ENCODE peak calls at places on chromosomes 13 and 19, in six cellular contexts. One of them, this sample, is unnamed.

GRCh38 chr13:39379667-39380655 is 223.0 kb downstream of the LHFPL6 start:
- DNase-seq in hypothalamus: no peak
- DNase-seq in fibroblast of villous mesenchyme: no peak
- DNase-seq in activated T-helper 2 cell treated with anti-CD3 and anti-CD28 coated beads, Interferon-gamma antibody, Interleukin-2, Interleukin-4, amounts not matched to agents 10 μg/mL and 5 μg/mL and 100 μg/mL, durations not matched to agents 14 hours and 24 hours and 36 hours: no peak
- DNase-seq in NCI-H1092: no peak
- DNase-seq in activated T-cell treated with anti-CD3 and anti-CD28 coated beads, Interleukin-2, amount 50 U/mL, for 4 hours: no peak
- DNase-seq in this sample: no peak

GRCh38 chr19:8973501-8974091 is 36.6 kb downstream of the MUC16 start:
- DNase-seq in hypothalamus: no peak
- DNase-seq in activated T-helper 2 cell treated with anti-CD3 and anti-CD28 coated beads, Interferon-gamma antibody, Interleukin-2, Interleukin-4, amounts not matched to agents 10 μg/mL and 5 μg/mL and 100 μg/mL, durations not matched to agents 14 hours and 24 hours and 36 hours: no peak
- DNase-seq in NCI-H1092: no peak
- DNase-seq in fibroblast of villous mesenchyme: peak; percentile 2
- DNase-seq in activated T-cell treated with anti-CD3 and anti-CD28 coated beads, Interleukin-2, amount 50 U/mL, for 4 hours: no peak
- DNase-seq in this sample: no peak

GRCh38 chr13:21344662-21345176 is 114.4 kb downstream of the ZDHHC20 start:
- DNase-seq in hypothalamus: no peak
- DNase-seq in NCI-H1092: no peak
- DNase-seq in activated T-helper 2 cell treated with anti-CD3 and anti-CD28 coated beads, Interferon-gamma antibody, Interleukin-2, Interleukin-4, amounts not matched to agents 10 μg/mL and 5 μg/mL and 100 μg/mL, durations not matched to agents 14 hours and 24 hours and 36 hours: peak; percentile 36
- DNase-seq in activated T-cell treated with anti-CD3 and anti-CD28 coated beads, Interleukin-2, amount 50 U/mL, for 4 hours: no peak
- DNase-seq in fibroblast of villous mesenchyme: no peak
- DNase-seq in this sample: no peak

GRCh38 chr19:11982526-11982925 is 17.7 kb downstream of the ZNF763 start:
- DNase-seq in hypothalamus: no peak
- DNase-seq in NCI-H1092: no peak
- DNase-seq in activated T-cell treated with anti-CD3 and anti-CD28 coated beads, Interleukin-2, amount 50 U/mL, for 4 hours: no peak
- DNase-seq in activated T-helper 2 cell treated with anti-CD3 and anti-CD28 coated beads, Interferon-gamma antibody, Interleukin-2, Interleukin-4, amounts not matched to agents 10 μg/mL and 5 μg/mL and 100 μg/mL, durations not matched to agents 14 hours and 24 hours and 36 hours: no peak
- DNase-seq in fibroblast of villous mesenchyme: no peak
- DNase-seq in this sample: no peak

GRCh38 chr13:33710924-33711323 is 107.0 kb upstream of the RFC3 start:
- DNase-seq in NCI-H1092: no peak
- DNase-seq in fibroblast of villous mesenchyme: no peak
- DNase-seq in hypothalamus: no peak
- DNase-seq in activated T-helper 2 cell treated with anti-CD3 and anti-CD28 coated beads, Interferon-gamma antibody, Interleukin-2, Interleukin-4, amounts not matched to agents 10 μg/mL and 5 μg/mL and 100 μg/mL, durations not matched to agents 14 hours and 24 hours and 36 hours: no peak
- DNase-seq in activated T-cell treated with anti-CD3 and anti-CD28 coated beads, Interleukin-2, amount 50 U/mL, for 4 hours: no peak
- DNase-seq in this sample: no peak

GRCh38 chr13:112263152-112263551 is 113.0 kb upstream of the SPACA7 start:
- DNase-seq in hypothalamus: no peak
- DNase-seq in NCI-H1092: no peak
- DNase-seq in fibroblast of villous mesenchyme: no peak
- DNase-seq in activated T-helper 2 cell treated with anti-CD3 and anti-CD28 coated beads, Interferon-gamma antibody, Interleukin-2, Interleukin-4, amounts not matched to agents 10 μg/mL and 5 μg/mL and 100 μg/mL, durations not matched to agents 14 hours and 24 hours and 36 hours: no peak
- DNase-seq in activated T-cell treated with anti-CD3 and anti-CD28 coated beads, Interleukin-2, amount 50 U/mL, for 4 hours: no peak
- DNase-seq in this sample: no peak

GRCh38 chr13:27712421-27712820 is 79.9 kb upstream of the GSX1 start:
- DNase-seq in activated T-helper 2 cell treated with anti-CD3 and anti-CD28 coated beads, Interferon-gamma antibody, Interleukin-2, Interleukin-4, amounts not matched to agents 10 μg/mL and 5 μg/mL and 100 μg/mL, durations not matched to agents 14 hours and 24 hours and 36 hours: no peak
- DNase-seq in fibroblast of villous mesenchyme: peak; percentile 12
- DNase-seq in NCI-H1092: peak; percentile 5
- DNase-seq in activated T-cell treated with anti-CD3 and anti-CD28 coated beads, Interleukin-2, amount 50 U/mL, for 4 hours: peak; percentile 8
- DNase-seq in hypothalamus: no peak
- DNase-seq in this sample: no peak

GRCh38 chr19:49836176-49837008 is 14.6 kb upstream of the PTOV1 start:
- DNase-seq in hypothalamus: no peak
- DNase-seq in NCI-H1092: no peak
- DNase-seq in fibroblast of villous mesenchyme: no peak
- DNase-seq in activated T-helper 2 cell treated with anti-CD3 and anti-CD28 coated beads, Interferon-gamma antibody, Interleukin-2, Interleukin-4, amounts not matched to agents 10 μg/mL and 5 μg/mL and 100 μg/mL, durations not matched to agents 14 hours and 24 hours and 36 hours: no peak
- DNase-seq in activated T-cell treated with anti-CD3 and anti-CD28 coated beads, Interleukin-2, amount 50 U/mL, for 4 hours: no peak
- DNase-seq in this sample: no peak

GRCh38 chr19:41708481-41708880 is at the start of gene CEACAM5:
- DNase-seq in hypothalamus: no peak
- DNase-seq in NCI-H1092: no peak
- DNase-seq in activated T-helper 2 cell treated with anti-CD3 and anti-CD28 coated beads, Interferon-gamma antibody, Interleukin-2, Interleukin-4, amounts not matched to agents 10 μg/mL and 5 μg/mL and 100 μg/mL, durations not matched to agents 14 hours and 24 hours and 36 hours: no peak
- DNase-seq in fibroblast of villous mesenchyme: no peak
- DNase-seq in activated T-cell treated with anti-CD3 and anti-CD28 coated beads, Interleukin-2, amount 50 U/mL, for 4 hours: no peak
- DNase-seq in this sample: no peak

GRCh38 chr19:51282335-51282734 is 29.1 kb upstream of the IGLON5 start:
- DNase-seq in hypothalamus: no peak
- DNase-seq in fibroblast of villous mesenchyme: no peak
- DNase-seq in NCI-H1092: no peak
- DNase-seq in activated T-helper 2 cell treated with anti-CD3 and anti-CD28 coated beads, Interferon-gamma antibody, Interleukin-2, Interleukin-4, amounts not matched to agents 10 μg/mL and 5 μg/mL and 100 μg/mL, durations not matched to agents 14 hours and 24 hours and 36 hours: no peak
- DNase-seq in activated T-cell treated with anti-CD3 and anti-CD28 coated beads, Interleukin-2, amount 50 U/mL, for 4 hours: no peak
- DNase-seq in this sample: no peak

GRCh38 chr19:33724021-33724722 is 72.5 kb upstream of the KCTD15 start:
- DNase-seq in NCI-H1092: peak; percentile 13
- DNase-seq in activated T-helper 2 cell treated with anti-CD3 and anti-CD28 coated beads, Interferon-gamma antibody, Interleukin-2, Interleukin-4, amounts not matched to agents 10 μg/mL and 5 μg/mL and 100 μg/mL, durations not matched to agents 14 hours and 24 hours and 36 hours: no peak
- DNase-seq in hypothalamus: no peak
- DNase-seq in activated T-cell treated with anti-CD3 and anti-CD28 coated beads, Interleukin-2, amount 50 U/mL, for 4 hours: no peak
- DNase-seq in fibroblast of villous mesenchyme: no peak
- DNase-seq in this sample: no peak

GRCh38 chr19:19402656-19403372 is 2.7 kb upstream of the GATAD2A start:
- DNase-seq in fibroblast of villous mesenchyme: peak; percentile 79
- DNase-seq in activated T-cell treated with anti-CD3 and anti-CD28 coated beads, Interleukin-2, amount 50 U/mL, for 4 hours: no peak
- DNase-seq in activated T-helper 2 cell treated with anti-CD3 and anti-CD28 coated beads, Interferon-gamma antibody, Interleukin-2, Interleukin-4, amounts not matched to agents 10 μg/mL and 5 μg/mL and 100 μg/mL, durations not matched to agents 14 hours and 24 hours and 36 hours: no peak
- DNase-seq in NCI-H1092: no peak
- DNase-seq in hypothalamus: no peak
- DNase-seq in this sample: no peak

GRCh38 chr13:41054212-41054877 is 7.0 kb upstream of the WBP4 start:
- DNase-seq in activated T-cell treated with anti-CD3 and anti-CD28 coated beads, Interleukin-2, amount 50 U/mL, for 4 hours: peak; percentile 24
- DNase-seq in NCI-H1092: no peak
- DNase-seq in hypothalamus: no peak
- DNase-seq in fibroblast of villous mesenchyme: peak; percentile 84
- DNase-seq in activated T-helper 2 cell treated with anti-CD3 and anti-CD28 coated beads, Interferon-gamma antibody, Interleukin-2, Interleukin-4, amounts not matched to agents 10 μg/mL and 5 μg/mL and 100 μg/mL, durations not matched to agents 14 hours and 24 hours and 36 hours: no peak
- DNase-seq in this sample: no peak

GRCh38 chr19:9862897-9863296 is 27.8 kb downstream of the PIN1 start:
- DNase-seq in activated T-helper 2 cell treated with anti-CD3 and anti-CD28 coated beads, Interferon-gamma antibody, Interleukin-2, Interleukin-4, amounts not matched to agents 10 μg/mL and 5 μg/mL and 100 μg/mL, durations not matched to agents 14 hours and 24 hours and 36 hours: peak; percentile 20
- DNase-seq in NCI-H1092: no peak
- DNase-seq in hypothalamus: no peak
- DNase-seq in fibroblast of villous mesenchyme: no peak
- DNase-seq in activated T-cell treated with anti-CD3 and anti-CD28 coated beads, Interleukin-2, amount 50 U/mL, for 4 hours: no peak
- DNase-seq in this sample: no peak

GRCh38 chr19:2309734-2310362 is 1.9 kb upstream of the LINGO3 start:
- DNase-seq in hypothalamus: peak; percentile 33
- DNase-seq in fibroblast of villous mesenchyme: peak; percentile 20
- DNase-seq in activated T-cell treated with anti-CD3 and anti-CD28 coated beads, Interleukin-2, amount 50 U/mL, for 4 hours: no peak
- DNase-seq in activated T-helper 2 cell treated with anti-CD3 and anti-CD28 coated beads, Interferon-gamma antibody, Interleukin-2, Interleukin-4, amounts not matched to agents 10 μg/mL and 5 μg/mL and 100 μg/mL, durations not matched to agents 14 hours and 24 hours and 36 hours: no peak
- DNase-seq in NCI-H1092: peak; percentile 55
- DNase-seq in this sample: no peak

GRCh38 chr19:7101498-7102253 is 32.2 kb downstream of the ZNF557 start:
- DNase-seq in hypothalamus: no peak
- DNase-seq in activated T-helper 2 cell treated with anti-CD3 and anti-CD28 coated beads, Interferon-gamma antibody, Interleukin-2, Interleukin-4, amounts not matched to agents 10 μg/mL and 5 μg/mL and 100 μg/mL, durations not matched to agents 14 hours and 24 hours and 36 hours: no peak
- DNase-seq in NCI-H1092: no peak
- DNase-seq in fibroblast of villous mesenchyme: no peak
- DNase-seq in activated T-cell treated with anti-CD3 and anti-CD28 coated beads, Interleukin-2, amount 50 U/mL, for 4 hours: no peak
- DNase-seq in this sample: no peak

GRCh38 chr19:53091855-53092254 is 11.4 kb downstream of the ZNF160 start:
- DNase-seq in hypothalamus: no peak
- DNase-seq in activated T-helper 2 cell treated with anti-CD3 and anti-CD28 coated beads, Interferon-gamma antibody, Interleukin-2, Interleukin-4, amounts not matched to agents 10 μg/mL and 5 μg/mL and 100 μg/mL, durations not matched to agents 14 hours and 24 hours and 36 hours: no peak
- DNase-seq in NCI-H1092: no peak
- DNase-seq in fibroblast of villous mesenchyme: no peak
- DNase-seq in activated T-cell treated with anti-CD3 and anti-CD28 coated beads, Interleukin-2, amount 50 U/mL, for 4 hours: no peak
- DNase-seq in this sample: no peak

GRCh38 chr19:17997969-17998826 is 9.8 kb upstream of the ARRDC2 start:
- DNase-seq in activated T-helper 2 cell treated with anti-CD3 and anti-CD28 coated beads, Interferon-gamma antibody, Interleukin-2, Interleukin-4, amounts not matched to agents 10 μg/mL and 5 μg/mL and 100 μg/mL, durations not matched to agents 14 hours and 24 hours and 36 hours: no peak
- DNase-seq in hypothalamus: no peak
- DNase-seq in activated T-cell treated with anti-CD3 and anti-CD28 coated beads, Interleukin-2, amount 50 U/mL, for 4 hours: no peak
- DNase-seq in NCI-H1092: no peak
- DNase-seq in fibroblast of villous mesenchyme: no peak
- DNase-seq in this sample: no peak

GRCh38 chr19:55189424-55189823 is 9.3 kb upstream of the SYT5 start:
- DNase-seq in hypothalamus: peak; percentile 42
- DNase-seq in activated T-cell treated with anti-CD3 and anti-CD28 coated beads, Interleukin-2, amount 50 U/mL, for 4 hours: no peak
- DNase-seq in NCI-H1092: no peak
- DNase-seq in fibroblast of villous mesenchyme: peak; percentile 92
- DNase-seq in activated T-helper 2 cell treated with anti-CD3 and anti-CD28 coated beads, Interferon-gamma antibody, Interleukin-2, Interleukin-4, amounts not matched to agents 10 μg/mL and 5 μg/mL and 100 μg/mL, durations not matched to agents 14 hours and 24 hours and 36 hours: no peak
- DNase-seq in this sample: peak; percentile 76

GRCh38 chr13:76647550-76647949 is 238.7 kb downstream of the KCTD12 start:
- DNase-seq in hypothalamus: no peak
- DNase-seq in NCI-H1092: no peak
- DNase-seq in activated T-helper 2 cell treated with anti-CD3 and anti-CD28 coated beads, Interferon-gamma antibody, Interleukin-2, Interleukin-4, amounts not matched to agents 10 μg/mL and 5 μg/mL and 100 μg/mL, durations not matched to agents 14 hours and 24 hours and 36 hours: no peak
- DNase-seq in fibroblast of villous mesenchyme: peak; percentile 37
- DNase-seq in activated T-cell treated with anti-CD3 and anti-CD28 coated beads, Interleukin-2, amount 50 U/mL, for 4 hours: no peak
- DNase-seq in this sample: no peak

GRCh38 chr19:48397636-48398328 is 4.3 kb downstream of the GRIN2D start:
- DNase-seq in hypothalamus: no peak
- DNase-seq in fibroblast of villous mesenchyme: peak; percentile 24
- DNase-seq in activated T-cell treated with anti-CD3 and anti-CD28 coated beads, Interleukin-2, amount 50 U/mL, for 4 hours: no peak
- DNase-seq in activated T-helper 2 cell treated with anti-CD3 and anti-CD28 coated beads, Interferon-gamma antibody, Interleukin-2, Interleukin-4, amounts not matched to agents 10 μg/mL and 5 μg/mL and 100 μg/mL, durations not matched to agents 14 hours and 24 hours and 36 hours: no peak
- DNase-seq in NCI-H1092: no peak
- DNase-seq in this sample: no peak

GRCh38 chr13:99078014-99078771 is 100.3 kb upstream of the DOCK9 start:
- DNase-seq in activated T-cell treated with anti-CD3 and anti-CD28 coated beads, Interleukin-2, amount 50 U/mL, for 4 hours: no peak
- DNase-seq in activated T-helper 2 cell treated with anti-CD3 and anti-CD28 coated beads, Interferon-gamma antibody, Interleukin-2, Interleukin-4, amounts not matched to agents 10 μg/mL and 5 μg/mL and 100 μg/mL, durations not matched to agents 14 hours and 24 hours and 36 hours: no peak
- DNase-seq in hypothalamus: no peak
- DNase-seq in fibroblast of villous mesenchyme: no peak
- DNase-seq in NCI-H1092: no peak
- DNase-seq in this sample: no peak

GRCh38 chr19:13983213-13983889 is 22.8 kb downstream of the RFX1 start:
- DNase-seq in hypothalamus: no peak
- DNase-seq in fibroblast of villous mesenchyme: no peak
- DNase-seq in activated T-helper 2 cell treated with anti-CD3 and anti-CD28 coated beads, Interferon-gamma antibody, Interleukin-2, Interleukin-4, amounts not matched to agents 10 μg/mL and 5 μg/mL and 100 μg/mL, durations not matched to agents 14 hours and 24 hours and 36 hours: no peak
- DNase-seq in NCI-H1092: no peak
- DNase-seq in activated T-cell treated with anti-CD3 and anti-CD28 coated beads, Interleukin-2, amount 50 U/mL, for 4 hours: peak; percentile 31
- DNase-seq in this sample: no peak

GRCh38 chr13:109273326-109273751 is 513.0 kb downstream of the IRS2 start:
- DNase-seq in hypothalamus: no peak
- DNase-seq in NCI-H1092: no peak
- DNase-seq in activated T-helper 2 cell treated with anti-CD3 and anti-CD28 coated beads, Interferon-gamma antibody, Interleukin-2, Interleukin-4, amounts not matched to agents 10 μg/mL and 5 μg/mL and 100 μg/mL, durations not matched to agents 14 hours and 24 hours and 36 hours: no peak
- DNase-seq in fibroblast of villous mesenchyme: peak; percentile 54
- DNase-seq in activated T-cell treated with anti-CD3 and anti-CD28 coated beads, Interleukin-2, amount 50 U/mL, for 4 hours: no peak
- DNase-seq in this sample: no peak

GRCh38 chr19:44728178-44728577 is 20.3 kb upstream of the BCL3 start:
- DNase-seq in activated T-cell treated with anti-CD3 and anti-CD28 coated beads, Interleukin-2, amount 50 U/mL, for 4 hours: no peak
- DNase-seq in hypothalamus: no peak
- DNase-seq in fibroblast of villous mesenchyme: no peak
- DNase-seq in NCI-H1092: no peak
- DNase-seq in activated T-helper 2 cell treated with anti-CD3 and anti-CD28 coated beads, Interferon-gamma antibody, Interleukin-2, Interleukin-4, amounts not matched to agents 10 μg/mL and 5 μg/mL and 100 μg/mL, durations not matched to agents 14 hours and 24 hours and 36 hours: no peak
- DNase-seq in this sample: no peak

GRCh38 chr13:53758946-53759345 is 730.3 kb downstream of the OLFM4 start:
- DNase-seq in activated T-cell treated with anti-CD3 and anti-CD28 coated beads, Interleukin-2, amount 50 U/mL, for 4 hours: no peak
- DNase-seq in NCI-H1092: no peak
- DNase-seq in fibroblast of villous mesenchyme: no peak
- DNase-seq in hypothalamus: no peak
- DNase-seq in activated T-helper 2 cell treated with anti-CD3 and anti-CD28 coated beads, Interferon-gamma antibody, Interleukin-2, Interleukin-4, amounts not matched to agents 10 μg/mL and 5 μg/mL and 100 μg/mL, durations not matched to agents 14 hours and 24 hours and 36 hours: no peak
- DNase-seq in this sample: no peak

GRCh38 chr13:93690139-93690538 is 463.5 kb downstream of the GPC6 start:
- DNase-seq in activated T-cell treated with anti-CD3 and anti-CD28 coated beads, Interleukin-2, amount 50 U/mL, for 4 hours: no peak
- DNase-seq in activated T-helper 2 cell treated with anti-CD3 and anti-CD28 coated beads, Interferon-gamma antibody, Interleukin-2, Interleukin-4, amounts not matched to agents 10 μg/mL and 5 μg/mL and 100 μg/mL, durations not matched to agents 14 hours and 24 hours and 36 hours: no peak
- DNase-seq in fibroblast of villous mesenchyme: peak; percentile 55
- DNase-seq in NCI-H1092: no peak
- DNase-seq in hypothalamus: no peak
- DNase-seq in this sample: no peak

GRCh38 chr19:611506-611869 is 21.8 kb downstream of the HCN2 start:
- DNase-seq in fibroblast of villous mesenchyme: peak; percentile 88
- DNase-seq in hypothalamus: no peak
- DNase-seq in activated T-helper 2 cell treated with anti-CD3 and anti-CD28 coated beads, Interferon-gamma antibody, Interleukin-2, Interleukin-4, amounts not matched to agents 10 μg/mL and 5 μg/mL and 100 μg/mL, durations not matched to agents 14 hours and 24 hours and 36 hours: no peak
- DNase-seq in NCI-H1092: no peak
- DNase-seq in activated T-cell treated with anti-CD3 and anti-CD28 coated beads, Interleukin-2, amount 50 U/mL, for 4 hours: peak; percentile 55
- DNase-seq in this sample: no peak

GRCh38 chr19:37990362-37990761 is 83.4 kb downstream of the SIPA1L3 start:
- DNase-seq in NCI-H1092: no peak
- DNase-seq in fibroblast of villous mesenchyme: no peak
- DNase-seq in activated T-cell treated with anti-CD3 and anti-CD28 coated beads, Interleukin-2, amount 50 U/mL, for 4 hours: no peak
- DNase-seq in hypothalamus: no peak
- DNase-seq in activated T-helper 2 cell treated with anti-CD3 and anti-CD28 coated beads, Interferon-gamma antibody, Interleukin-2, Interleukin-4, amounts not matched to agents 10 μg/mL and 5 μg/mL and 100 μg/mL, durations not matched to agents 14 hours and 24 hours and 36 hours: no peak
- DNase-seq in this sample: no peak

GRCh38 chr19:16319466-16319865 is 5.2 kb upstream of the KLF2 start:
- DNase-seq in fibroblast of villous mesenchyme: no peak
- DNase-seq in hypothalamus: no peak
- DNase-seq in NCI-H1092: no peak
- DNase-seq in activated T-helper 2 cell treated with anti-CD3 and anti-CD28 coated beads, Interferon-gamma antibody, Interleukin-2, Interleukin-4, amounts not matched to agents 10 μg/mL and 5 μg/mL and 100 μg/mL, durations not matched to agents 14 hours and 24 hours and 36 hours: no peak
- DNase-seq in activated T-cell treated with anti-CD3 and anti-CD28 coated beads, Interleukin-2, amount 50 U/mL, for 4 hours: no peak
- DNase-seq in this sample: no peak

GRCh38 chr13:41608111-41608510 is 150.8 kb downstream of the RGCC start:
- DNase-seq in hypothalamus: no peak
- DNase-seq in fibroblast of villous mesenchyme: no peak
- DNase-seq in activated T-cell treated with anti-CD3 and anti-CD28 coated beads, Interleukin-2, amount 50 U/mL, for 4 hours: no peak
- DNase-seq in activated T-helper 2 cell treated with anti-CD3 and anti-CD28 coated beads, Interferon-gamma antibody, Interleukin-2, Interleukin-4, amounts not matched to agents 10 μg/mL and 5 μg/mL and 100 μg/mL, durations not matched to agents 14 hours and 24 hours and 36 hours: no peak
- DNase-seq in NCI-H1092: no peak
- DNase-seq in this sample: no peak

GRCh38 chr13:27055501-27055900 is 116.1 kb downstream of the USP12 start:
- DNase-seq in hypothalamus: no peak
- DNase-seq in fibroblast of villous mesenchyme: no peak
- DNase-seq in activated T-helper 2 cell treated with anti-CD3 and anti-CD28 coated beads, Interferon-gamma antibody, Interleukin-2, Interleukin-4, amounts not matched to agents 10 μg/mL and 5 μg/mL and 100 μg/mL, durations not matched to agents 14 hours and 24 hours and 36 hours: no peak
- DNase-seq in NCI-H1092: no peak
- DNase-seq in activated T-cell treated with anti-CD3 and anti-CD28 coated beads, Interleukin-2, amount 50 U/mL, for 4 hours: no peak
- DNase-seq in this sample: no peak

This sample was measured in occipital lobe.